ENCODE peak calls at places on chromosomes 7 and 10, in seven cellular contexts. X is heart right ventricle, A is OCI-LY7, V is choroid plexus epithelial cell, M is ovary, D is sigmoid colon, N is PC-3. L is an unnamed sample.

GRCh38 chr7:81506609-81507008 is 263.2 kb downstream of the HGF start:
- DNase-seq in X (no peak), A (no peak), V (no peak), M (no peak), D (no peak), N (no peak), L (no peak)

GRCh38 chr7:153550173-153550572 is 502.0 kb upstream of the DPP6 start:
- DNase-seq in X (no peak), A (no peak), V (no peak), M (no peak), D (no peak), N (no peak), L (no peak)

GRCh38 chr7:130486114-130486962 is 5.5 kb upstream of the MEST start:
- DNase-seq in X (peak), A (peak), V (peak), M (peak), D (peak), N (peak), L (no peak)

GRCh38 chr10:131086094-131086493 is 225.4 kb downstream of the TCERG1L start:
- DNase-seq in X (no peak), A (no peak), V (no peak), M (no peak), D (no peak), N (peak), L (no peak)

GRCh38 chr7:152076940-152077933 is 51.8 kb downstream of the GALNT11 start:
- DNase-seq in X (peak), A (no peak), V (peak), M (no peak), D (no peak), N (peak), L (no peak)

GRCh38 chr10:34288634-34289033 is 526.5 kb downstream of the PARD3 start:
- DNase-seq in X (no peak), A (no peak), V (peak), M (no peak), D (no peak), N (peak), L (no peak)

GRCh38 chr7:28125381-28126046 is 55.1 kb downstream of the JAZF1 start:
- DNase-seq in X (no peak), A (no peak), V (peak), M (no peak), D (no peak), N (no peak), L (no peak)

GRCh38 chr7:23712368-23713284 is 2.6 kb downstream of the STK31 start:
- DNase-seq in X (no peak), A (peak), V (peak), M (no peak), D (no peak), N (peak), L (no peak)

GRCh38 chr10:117137911-117138642 is at the start of gene VAX1:
- DNase-seq in X (no peak), A (no peak), V (no peak), M (no peak), D (no peak), N (peak), L (no peak)

GRCh38 chr10:47349941-47350371 is 1.8 kb downstream of the RBP3 start:
- DNase-seq in X (no peak), A (no peak), V (no peak), M (no peak), D (no peak), N (no peak), L (no peak)

GRCh38 chr10:124739996-124740373 is 4.2 kb downstream of the FAM53B start:
- DNase-seq in X (no peak), A (no peak), V (no peak), M (no peak), D (no peak), N (no peak), L (no peak)

GRCh38 chr7:44461387-44461786 is 29.1 kb downstream of the NUDCD3 start:
- DNase-seq in X (no peak), A (peak), V (peak), M (no peak), D (no peak), N (peak), L (no peak)

GRCh38 chr10:11505636-11506035 is 105.8 kb downstream of the USP6NL start:
- DNase-seq in X (no peak), A (no peak), V (no peak), M (no peak), D (no peak), N (no peak), L (no peak)

GRCh38 chr10:29446327-29446726 is 157.5 kb downstream of the LYZL1 start:
- DNase-seq in X (no peak), A (no peak), V (peak), M (no peak), D (no peak), N (no peak), L (no peak)

GRCh38 chr7:51126324-51126723 is 190.3 kb downstream of the COBL start:
- DNase-seq in X (no peak), A (no peak), V (no peak), M (no peak), D (no peak), N (no peak), L (no peak)

GRCh38 chr10:36336315-36336714 is 694.2 kb upstream of the FZD8 start:
- DNase-seq in X (no peak), A (no peak), V (peak), M (no peak), D (no peak), N (no peak), L (no peak)

GRCh38 chr7:137652721-137653120 is 194.1 kb downstream of the DGKI start:
- DNase-seq in X (no peak), A (no peak), V (peak), M (no peak), D (no peak), N (peak), L (no peak)

GRCh38 chr10:28533571-28534304 is 820 bp downstream of the WAC start:
- DNase-seq in X (peak), A (peak), V (peak), M (peak), D (peak), N (peak), L (peak)

GRCh38 chr7:28062197-28062988 is 118.2 kb downstream of the JAZF1 start:
- DNase-seq in X (peak), A (peak), V (peak), M (peak), D (peak), N (peak), L (no peak)

GRCh38 chr10:42950606-42951485 is 126.0 kb upstream of the RET start:
- DNase-seq in X (no peak), A (no peak), V (no peak), M (no peak), D (peak), N (no peak), L (no peak)

GRCh38 chr7:95105627-95106026 is 198.2 kb downstream of the PPP1R9A start:
- DNase-seq in X (no peak), A (no peak), V (no peak), M (no peak), D (no peak), N (no peak), L (no peak)

GRCh38 chr7:132292803-132293202 is 283.5 kb downstream of the PLXNA4 start:
- DNase-seq in X (no peak), A (no peak), V (peak), M (no peak), D (no peak), N (peak), L (no peak)

GRCh38 chr10:126252884-126253612 is 135.2 kb downstream of the ADAM12 start:
- DNase-seq in X (no peak), A (no peak), V (peak), M (no peak), D (no peak), N (peak), L (no peak)

GRCh38 chr7:27247452-27248426 is 5.1 kb downstream of the EVX1 start:
- DNase-seq in X (no peak), A (no peak), V (no peak), M (no peak), D (no peak), N (no peak), L (no peak)

GRCh38 chr7:87345166-87345927 is at the start of gene CROT:
- DNase-seq in X (peak), A (peak), V (peak), M (peak), D (peak), N (peak), L (peak)

GRCh38 chr7:47496064-47496665 is 85.7 kb downstream of the TNS3 start:
- DNase-seq in X (no peak), A (peak), V (no peak), M (no peak), D (no peak), N (no peak), L (no peak)

GRCh38 chr10:74418285-74418872 is 267.4 kb downstream of the ADK start:
- DNase-seq in X (no peak), A (no peak), V (peak), M (no peak), D (no peak), N (no peak), L (no peak)

GRCh38 chr7:1603346-1604211 is 33.7 kb upstream of the PSMG3 start:
- DNase-seq in X (no peak), A (no peak), V (no peak), M (no peak), D (no peak), N (no peak), L (no peak)

DNA sequence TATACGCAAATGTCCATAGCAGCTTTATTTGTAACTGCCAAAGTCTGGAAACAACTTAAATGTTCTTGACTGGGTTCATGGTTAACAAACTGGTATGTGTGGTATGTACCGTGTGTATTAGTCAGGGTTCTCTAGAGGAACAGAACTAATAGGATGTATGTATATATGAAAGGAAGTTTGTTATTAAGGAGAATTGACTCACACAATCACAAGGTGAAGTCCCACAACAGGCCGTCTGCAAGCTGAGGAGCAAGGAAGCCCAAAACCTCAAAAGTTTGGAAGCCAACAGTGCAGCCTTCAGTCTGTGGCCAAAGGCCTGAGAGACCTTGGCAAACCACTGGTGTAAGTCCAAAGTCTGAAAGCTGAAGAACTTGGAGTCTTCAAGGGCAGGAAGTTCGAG is 66.8 kb downstream of the TMEM168 start:
- DNase-seq in X (no peak), A (no peak), V (peak), M (no peak), D (no peak), N (peak), L (no peak)
- H3K4me3 ChIP-seq in X (no peak), A (no peak), V (no peak), M (no peak), D (no peak), N (no peak), L (no peak)

GRCh38 chr10:69406302-69406811 is 10.4 kb downstream of the TACR2 start:
- DNase-seq in X (peak), A (no peak), V (peak), M (peak), D (no peak), N (peak), L (no peak)

GRCh38 chr10:69409176-69409495 is 7.6 kb downstream of the TACR2 start:
- DNase-seq in X (no peak), A (no peak), V (no peak), M (no peak), D (no peak), N (no peak), L (no peak)

GRCh38 chr10:69406816-69407580 is 9.7 kb downstream of the TACR2 start:
- DNase-seq in X (no peak), A (no peak), V (no peak), M (no peak), D (no peak), N (peak), L (no peak)

GRCh38 chr10:69408318-69409175 is 8.2 kb downstream of the TACR2 start:
- DNase-seq in X (peak), A (peak), V (peak), M (peak), D (peak), N (peak), L (peak)

GRCh38 chr10:69407621-69408301 is 9.0 kb downstream of the TACR2 start:
- DNase-seq in X (no peak), A (peak), V (no peak), M (peak), D (no peak), N (peak), L (no peak)
- H3K4me3 ChIP-seq in X (peak), A (no peak), V (no peak), M (no peak), D (peak), N (no peak), L (peak)

GRCh38 chr10:70896551-70896950 is 8.2 kb upstream of the PCBD1 start:
- DNase-seq in X (no peak), A (no peak), V (no peak), M (no peak), D (no peak), N (no peak), L (no peak)
- H3K4me3 ChIP-seq in X (no peak), A (no peak), V (no peak), M (no peak), D (no peak), N (no peak), L (no peak)

GRCh38 chr7:106009511-106010226 is 46.6 kb downstream of the CDHR3 start:
- DNase-seq in X (peak), A (peak), V (peak), M (peak), D (peak), N (peak), L (peak)
- H3K4me3 ChIP-seq in X (no peak), A (no peak), V (no peak), M (no peak), D (no peak), N (no peak), L (peak)

GRCh38 chr10:110912374-110912773 is 6.6 kb downstream of the BBIP1 start:
- DNase-seq in X (no peak), A (no peak), V (peak), M (no peak), D (no peak), N (peak), L (no peak)
- H3K4me3 ChIP-seq in X (no peak), A (no peak), V (no peak), M (no peak), D (no peak), N (no peak), L (no peak)

GRCh38 chr10:102777696-102778530 is 34.2 kb downstream of the WBP1L start:
- DNase-seq in X (no peak), A (no peak), V (peak), M (no peak), D (no peak), N (no peak), L (no peak)

GRCh38 chr10:102775201-102775972 is 31.6 kb downstream of the WBP1L start:
- DNase-seq in X (peak), A (no peak), V (peak), M (peak), D (peak), N (no peak), L (peak)

GRCh38 chr10:102773986-102774385 is 30.2 kb downstream of the WBP1L start:
- DNase-seq in X (no peak), A (no peak), V (peak), M (no peak), D (no peak), N (no peak), L (no peak)

GRCh38 chr10:102776779-102777417 is 33.1 kb downstream of the WBP1L start:
- DNase-seq in X (peak), A (no peak), V (peak), M (peak), D (peak), N (no peak), L (peak)

DNA sequence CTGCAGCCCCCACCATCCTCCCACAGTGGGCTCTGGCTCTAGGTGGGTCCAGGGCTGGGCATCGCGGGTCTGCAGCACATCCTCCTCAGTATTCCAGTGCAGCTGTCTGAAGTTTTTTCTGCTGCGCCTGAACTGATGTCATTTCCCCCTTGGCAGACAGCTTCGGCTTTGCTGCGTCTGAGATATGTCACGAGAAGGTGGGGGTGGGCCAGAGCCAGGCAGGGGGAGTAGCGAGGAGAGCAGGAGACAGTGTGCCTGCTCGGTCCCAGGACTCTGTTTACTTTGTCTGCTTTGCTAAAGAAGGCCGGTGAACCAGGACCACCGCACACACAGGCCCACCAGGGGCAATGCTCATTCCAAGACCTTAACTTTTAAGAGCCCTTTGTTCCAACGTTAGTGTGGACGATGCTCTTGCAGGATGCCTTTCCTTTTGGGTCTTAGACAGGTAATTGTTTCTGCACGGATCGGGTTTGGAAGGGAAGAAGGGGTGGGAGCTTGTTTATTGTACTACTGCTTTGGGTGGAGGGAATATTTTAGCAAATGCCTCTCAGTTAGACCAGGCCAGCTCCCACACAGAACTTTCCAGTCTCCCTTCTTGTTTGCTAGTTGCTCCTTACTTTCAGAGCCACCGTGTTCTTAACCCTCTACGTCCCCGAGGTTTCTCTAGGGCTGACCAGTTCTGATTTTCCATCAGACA is 32.4 kb downstream of the WBP1L start:
- DNase-seq in X (peak), A (no peak), V (peak), M (peak), D (peak), N (no peak), L (peak)
- H3K4me3 ChIP-seq in X (peak), A (no peak), V (peak), M (peak), D (peak), N (no peak), L (peak)

DNA sequence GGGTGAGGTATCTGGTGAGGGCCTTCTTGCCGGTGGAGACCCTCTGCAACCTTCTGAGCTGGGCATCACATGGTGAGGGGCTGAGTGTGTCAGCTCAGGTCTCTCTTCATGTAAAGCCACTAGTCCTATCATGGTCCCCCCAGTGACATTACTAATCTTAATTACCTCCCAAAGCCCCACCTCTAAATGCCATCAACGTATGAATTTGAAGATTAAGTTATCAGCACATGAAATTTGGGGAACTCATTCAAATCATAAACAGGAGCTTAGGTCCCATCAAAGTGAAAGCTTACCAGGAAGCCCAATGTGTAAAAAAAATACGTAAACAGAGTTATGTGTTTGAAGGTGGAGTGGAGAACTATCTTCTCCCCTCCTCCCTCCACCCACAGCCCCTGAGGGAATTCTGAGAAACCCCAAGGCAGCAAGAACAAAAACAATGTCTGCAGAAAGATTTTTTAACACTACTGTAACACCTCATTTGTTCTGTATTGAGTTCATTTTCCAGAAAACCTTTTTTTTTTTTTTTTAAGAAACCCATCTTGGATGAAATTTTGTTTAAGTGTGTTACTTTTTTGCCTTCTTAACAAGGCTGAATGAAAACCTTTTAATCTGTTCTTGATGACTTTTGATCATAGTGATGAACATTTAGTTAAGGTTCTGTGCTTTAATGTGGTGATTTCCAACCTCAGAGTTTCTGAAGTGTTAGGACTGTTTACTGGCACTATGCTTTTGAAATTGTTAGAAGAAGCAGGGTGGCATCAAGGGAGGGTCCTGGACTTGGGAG is 19.1 kb upstream of the PCGF5 start:
- DNase-seq in X (no peak), A (peak), V (peak), M (no peak), D (no peak), N (no peak), L (no peak)
- H3K4me3 ChIP-seq in X (no peak), A (no peak), V (no peak), M (no peak), D (no peak), N (no peak), L (no peak)

DNA sequence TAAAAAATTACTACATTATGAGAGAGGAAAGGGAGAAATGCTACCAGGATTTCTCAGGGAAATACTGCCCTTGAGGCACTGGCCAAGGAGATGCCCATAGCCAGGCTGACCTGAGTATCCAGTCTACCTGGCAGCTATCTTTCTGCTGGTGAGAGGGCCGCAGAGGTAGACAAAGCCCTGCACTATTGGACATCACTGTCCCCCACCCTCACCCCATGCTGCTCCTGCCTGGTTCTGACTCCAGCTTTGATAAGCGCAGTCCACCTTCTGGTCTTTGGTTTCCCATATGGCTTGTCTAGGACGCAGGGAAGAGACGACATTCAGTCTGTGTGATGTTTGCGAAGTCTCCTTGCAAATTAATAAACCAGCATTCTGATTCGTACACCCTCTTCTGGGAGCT is 3.7 kb downstream of the ITPRIP start:
- DNase-seq in X (no peak), A (no peak), V (no peak), M (no peak), D (peak), N (no peak), L (no peak)
- H3K4me3 ChIP-seq in X (no peak), A (no peak), V (peak), M (no peak), D (no peak), N (no peak), L (no peak)

GRCh38 chr7:11757153-11757552 is 74.8 kb downstream of the THSD7A start:
- DNase-seq in X (no peak), A (no peak), V (no peak), M (no peak), D (no peak), N (no peak), L (no peak)

GRCh38 chr7:11753441-11753840 is 78.6 kb downstream of the THSD7A start:
- DNase-seq in X (no peak), A (no peak), V (no peak), M (no peak), D (no peak), N (no peak), L (no peak)

GRCh38 chr7:11751807-11752389 is 80.1 kb downstream of the THSD7A start:
- DNase-seq in X (no peak), A (no peak), V (peak), M (no peak), D (no peak), N (peak), L (no peak)

GRCh38 chr7:11754123-11754522 is 77.9 kb downstream of the THSD7A start:
- DNase-seq in X (no peak), A (no peak), V (no peak), M (no peak), D (no peak), N (no peak), L (no peak)

GRCh38 chr7:11754933-11755332 is 77.1 kb downstream of the THSD7A start:
- DNase-seq in X (no peak), A (no peak), V (no peak), M (no peak), D (no peak), N (no peak), L (no peak)
- H3K4me3 ChIP-seq in X (no peak), A (no peak), V (no peak), M (no peak), D (no peak), N (no peak), L (no peak)

L was measured in thoracic aorta.